ENCODE peak calls at places on chromosomes 12 and 14, in nine cellular contexts. A is A549, V is tibial nerve, S is GM12878, J is sigmoid colon, X is IMR-90, L is esophagus squamous epithelium, Y is suprapubic skin, K is endothelial cell of umbilical vein. G is an unnamed sample.

GRCh38 chr12:104181313-104181712 is 34.3 kb upstream of the TXNRD1 start:
- DNase-seq in L (no peak), A (no peak), J (no peak), Y (no peak), S (no peak), K (no peak), V (no peak), X (peak; percentile 67), G (no peak)

GRCh38 chr12:71948390-71948789 is 9.7 kb downstream of the TPH2 start:
- DNase-seq in A (no peak), K (no peak), Y (no peak), V (no peak), L (no peak), X (no peak), J (no peak), S (no peak), G (no peak)

GRCh38 chr14:94317259-94317658 is 5.9 kb downstream of the SERPINA6 start:
- DNase-seq in S (no peak), J (no peak), X (no peak), A (no peak), L (no peak), Y (peak; percentile 75), K (no peak), V (peak; percentile 68), G (peak; percentile 74)

GRCh38 chr12:43198608-43199007 is 353.4 kb downstream of the ADAMTS20 start:
- DNase-seq in J (no peak), A (no peak), V (no peak), X (no peak), Y (no peak), S (no peak), L (no peak), K (no peak), G (no peak)

GRCh38 chr12:15996254-15996653 is 85.1 kb downstream of the DERA start:
- DNase-seq in S (no peak), X (peak; percentile 41), K (peak; percentile 9), V (no peak), Y (no peak), A (no peak), L (no peak), J (no peak), G (no peak)

GRCh38 chr14:76784881-76785280 is 23.6 kb downstream of the VASH1 start:
- DNase-seq in A (peak; percentile 97), V (peak; percentile 84), J (peak; percentile 83), L (no peak), K (peak; percentile 90), S (no peak), X (peak; percentile 75), Y (no peak), G (no peak)

GRCh38 chr14:74952195-74952665 is 3.2 kb downstream of the PGF start:
- DNase-seq in V (no peak), K (no peak), L (no peak), Y (no peak), S (no peak), J (no peak), A (no peak), X (no peak), G (no peak)

GRCh38 chr14:68716698-68717097 is 76.2 kb downstream of the ZFP36L1 start:
- DNase-seq in V (no peak), A (no peak), S (no peak), K (no peak), X (no peak), Y (no peak), L (no peak), J (no peak), G (no peak)

GRCh38 chr12:100953677-100954076 is 159.1 kb downstream of the ANO4 start:
- DNase-seq in X (no peak), J (no peak), S (no peak), Y (no peak), A (no peak), L (no peak), K (no peak), V (no peak), G (no peak)

GRCh38 chr12:100951756-100952155 is 157.2 kb downstream of the ANO4 start:
- DNase-seq in J (no peak), S (no peak), V (no peak), A (no peak), K (no peak), L (no peak), Y (no peak), X (no peak), G (no peak)

GRCh38 chr12:100954118-100954517 is 159.5 kb downstream of the ANO4 start:
- DNase-seq in K (no peak), Y (no peak), V (no peak), A (no peak), X (no peak), J (no peak), S (no peak), L (no peak), G (no peak)

GRCh38 chr12:100955139-100955538 is 160.6 kb downstream of the ANO4 start:
- DNase-seq in K (peak; percentile 45), X (peak; percentile 79), Y (no peak), V (no peak), J (no peak), A (no peak), S (no peak), L (no peak), G (no peak)

DNA sequence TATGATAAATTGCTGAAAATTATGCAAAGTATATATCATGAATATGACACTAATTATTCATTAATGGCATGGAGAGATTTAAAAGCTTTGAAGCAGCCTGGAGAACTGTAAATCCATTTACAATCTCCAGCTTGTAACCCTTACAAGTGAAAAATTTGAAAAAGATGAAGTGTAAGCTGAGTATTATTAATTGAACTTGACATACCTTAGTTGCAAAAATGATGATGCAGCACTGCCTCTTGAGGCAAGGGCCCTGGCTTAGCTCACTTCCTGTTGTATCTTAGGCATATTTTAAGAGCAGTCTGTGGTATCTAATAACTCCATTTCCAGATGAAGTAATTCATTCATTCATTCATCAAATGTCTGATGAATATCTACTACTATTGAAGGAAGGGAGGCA is 158.6 kb downstream of the ANO4 start:
- DNase-seq in V (no peak), Y (no peak), K (no peak), X (peak; percentile 15), L (no peak), S (no peak), J (no peak), A (no peak), G (no peak)
- TF ChIP-seq POLR2A in V (no peak), Y (no peak), K (no peak), X (no peak), L (no peak), S (no peak), J (no peak), A (no peak), G (no peak)

DNA sequence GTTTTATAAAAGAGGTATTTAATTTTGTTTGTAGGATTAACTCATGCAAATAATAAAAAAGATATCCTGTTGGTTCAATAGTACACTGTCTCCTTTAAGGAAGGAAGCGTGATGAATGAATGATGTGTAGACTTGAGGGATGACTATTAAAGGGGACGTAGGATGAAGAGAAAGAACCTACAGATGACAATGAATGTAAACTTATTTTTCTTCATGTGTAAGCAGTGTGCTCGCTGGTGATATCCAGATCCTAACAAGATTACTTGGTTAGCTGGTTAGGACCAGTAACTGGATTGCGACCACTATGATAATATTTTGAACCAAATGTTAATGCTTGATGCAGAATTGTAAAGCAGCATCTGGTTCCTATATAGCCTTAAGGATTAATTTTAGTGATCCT is 2.6 kb downstream of the ARF6 start:
- DNase-seq in L (no peak), Y (no peak), K (no peak), V (no peak), J (no peak), S (no peak), X (no peak), A (no peak), G (no peak)
- H3K4me3 ChIP-seq in L (peak overlapping the region; percentile 91), Y (peak overlapping the region; percentile 77), K (peak overlapping the region; percentile 70), V (no peak overlapping the region), J (peak overlapping the region; percentile 96), S (peak overlapping the region; percentile 97), X (peak overlapping the region; percentile 84), A (peak overlapping the region; percentile 67), G (peak overlapping the region; percentile 99)

GRCh38 chr14:61244051-61244450 is 37.1 kb downstream of the TMEM30B start:
- DNase-seq in A (no peak), S (no peak), J (no peak), L (no peak), V (no peak), X (no peak), K (no peak), Y (no peak), G (no peak)

GRCh38 chr14:61250063-61250462 is 31.1 kb downstream of the TMEM30B start:
- DNase-seq in X (no peak), A (no peak), J (no peak), V (no peak), Y (no peak), K (no peak), S (no peak), L (no peak), G (no peak)

GRCh38 chr14:61252354-61253063 is 28.6 kb downstream of the TMEM30B start:
- DNase-seq in J (peak; percentile 81), L (peak; percentile 11), S (peak; percentile 27), V (peak; percentile 91), K (peak; percentile 90), A (peak; percentile 83), Y (peak; percentile 77), X (peak; percentile 99), G (peak; percentile 48)

GRCh38 chr14:61246721-61247120 is 34.4 kb downstream of the TMEM30B start:
- DNase-seq in V (no peak), J (no peak), Y (no peak), K (no peak), S (no peak), A (no peak), X (no peak), L (no peak), G (no peak)

DNA sequence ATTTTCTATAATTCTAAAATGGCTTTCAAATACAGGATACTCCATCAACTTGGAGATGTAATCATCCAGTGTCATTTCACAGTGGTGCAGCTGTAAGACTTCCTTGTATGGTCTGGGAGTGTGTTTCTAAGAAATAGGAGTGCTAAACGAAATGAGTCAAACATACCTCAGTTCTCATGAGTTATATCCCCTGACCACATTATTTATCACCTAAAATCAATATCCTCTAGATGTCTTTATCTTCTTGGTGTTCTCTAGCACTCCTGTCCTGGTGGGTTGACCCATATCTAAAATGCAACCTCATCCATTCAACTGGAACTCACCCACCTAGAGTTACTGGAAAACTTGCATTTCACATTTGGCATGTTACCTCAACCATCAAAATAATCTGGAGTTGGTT is 33.2 kb downstream of the TMEM30B start:
- DNase-seq in J (no peak), X (peak; percentile 91), V (no peak), Y (no peak), K (no peak), A (no peak), L (no peak), S (no peak), G (no peak)
- H3K27ac ChIP-seq in J (no peak overlapping the region), X (peak overlapping the region; percentile 45), V (no peak overlapping the region), Y (no peak overlapping the region), K (no peak overlapping the region), A (no peak overlapping the region), L (no peak overlapping the region), S (no peak overlapping the region), G (no peak overlapping the region)

GRCh38 chr12:57126561-57126960 is 1.7 kb upstream of the LRP1 start:
- DNase-seq in L (no peak), Y (no peak), A (no peak), S (no peak), K (no peak), V (no peak), J (no peak), X (no peak), G (no peak)

GRCh38 chr12:57129311-57130288 is 1.3 kb downstream of the LRP1 start:
- DNase-seq in K (no peak), V (peak; percentile 71), S (no peak), Y (peak; percentile 83), X (no peak), L (no peak), J (peak; percentile 88), A (no peak), G (no peak)

GRCh38 chr12:57128519-57129247 is 400 bp downstream of the LRP1 start:
- DNase-seq in X (no peak), J (peak; percentile 72), V (no peak), K (no peak), Y (no peak), L (no peak), S (no peak), A (no peak), G (no peak)

GRCh38 chr12:57127101-57127709 is 1.1 kb upstream of the LRP1 start:
- DNase-seq in Y (peak; percentile 84), V (peak; percentile 71), X (no peak), S (no peak), L (no peak), A (peak; percentile 70), K (no peak), J (peak; percentile 85), G (peak; percentile 92)

GRCh38 chr12:57127710-57128518 is at the start of gene LRP1:
- DNase-seq in S (no peak), V (peak; percentile 80), K (peak; percentile 77), L (no peak), Y (peak; percentile 91), X (peak; percentile 82), A (peak; percentile 89), J (peak; percentile 95), G (peak; percentile 70)
- TF ChIP-seq POLR2A in S (no peak), V (peak; percentile 92), K (peak; percentile 30), L (no peak), Y (no peak), X (no peak), A (peak; percentile 62), J (peak; percentile 87), G (peak; percentile 85)